ENCODE peak calls at places on chromosomes 11 and 22, in five cellular contexts. T is fibroblast of the conjunctiva, M is ovary, N is HFFc6, W is fibroblast of mammary gland. Z is an unnamed sample.

GRCh38 chr22:46234851-46235437 is 15.1 kb downstream of the CDPF1 start:
- DNase-seq in T (no peak), M (no peak), N (no peak), W (no peak), Z (no peak)

GRCh38 chr11:12840871-12841516 is 166.8 kb downstream of the TEAD1 start:
- DNase-seq in N (peak; percentile 48), W (peak; percentile 51), T (no peak), M (no peak), Z (no peak)

GRCh38 chr11:1340111-1340510 is 30.7 kb upstream of the TOLLIP start:
- DNase-seq in T (no peak), W (no peak), M (no peak), N (no peak), Z (no peak)

GRCh38 chr11:34223021-34223813 is 117.8 kb downstream of the NAT10 start:
- DNase-seq in T (peak; percentile 30), M (peak; percentile 72), N (peak; percentile 84), W (peak; percentile 83), Z (peak; percentile 84)

GRCh38 chr11:290621-291231 is 1.8 kb downstream of the PGGHG start:
- DNase-seq in T (no peak), M (no peak), W (no peak), N (no peak), Z (peak; percentile 54)

GRCh38 chr11:118215262-118215661 is 9.5 kb downstream of the JAML start:
- DNase-seq in T (no peak), M (no peak), W (no peak), N (no peak), Z (no peak)

GRCh38 chr11:31813242-31813960 is 2.3 kb upstream of the PAX6 start:
- DNase-seq in W (no peak), N (no peak), M (no peak), T (no peak), Z (no peak)

GRCh38 chr11:1843098-1843473 is 4.3 kb downstream of the TNNI2 start:
- DNase-seq in M (no peak), N (no peak), T (no peak), W (no peak), Z (no peak)

Z was measured in sciatic nerve.